ENCODE peak calls at places on chromosomes 11 and 22, in eight cellular contexts. C, S, K, M, O, J, I and X are unnamed samples.

GRCh38 chr11:12007769-12008737 is at the start of gene DKK3:
- DNase-seq in C (peak), K (no peak), J (no peak), I (no peak), M (no peak), O (no peak), S (no peak), X (peak)

GRCh38 chr22:21448627-21449416 is 18.4 kb upstream of the TMEM191C start:
- DNase-seq in K (no peak), M (no peak), I (no peak), C (no peak), S (peak), O (no peak), J (no peak), X (no peak)

GRCh38 chr11:3796796-3797328 is 492 bp downstream of the NUP98 start:
- DNase-seq in S (no peak), C (no peak), O (peak), J (no peak), K (no peak), M (no peak), I (no peak), X (peak)

GRCh38 chr22:47067331-47067890 is 305.0 kb downstream of the TBC1D22A start:
- DNase-seq in I (no peak), J (no peak), M (no peak), O (no peak), K (no peak), S (no peak), C (no peak), X (no peak)

GRCh38 chr11:126082251-126083109 is 19.8 kb upstream of the CDON start:
- DNase-seq in I (peak), C (peak), K (no peak), M (no peak), J (no peak), O (no peak), S (no peak), X (peak)

GRCh38 chr22:38490915-38491314 is 15.2 kb downstream of the DDX17 start:
- DNase-seq in C (peak), S (no peak), O (no peak), K (peak), I (no peak), M (no peak), J (peak), X (no peak)

GRCh38 chr11:69051381-69052342 is 2.9 kb downstream of the TPCN2 start:
- DNase-seq in J (no peak), O (no peak), K (no peak), I (no peak), M (no peak), C (peak), S (no peak), X (no peak)

GRCh38 chr22:39277135-39277607 is 32.4 kb upstream of the PDGFB start:
- DNase-seq in M (no peak), J (peak), C (no peak), O (peak), S (no peak), I (no peak), K (no peak), X (no peak)

GRCh38 chr11:74465291-74465708 is 2.0 kb downstream of the KCNE3 start:
- DNase-seq in S (no peak), C (no peak), I (no peak), M (no peak), J (no peak), K (peak), O (no peak), X (no peak)

GRCh38 chr11:66745356-66746235 is 16.6 kb upstream of the SPTBN2 start:
- DNase-seq in J (no peak), K (no peak), M (peak), S (peak), C (no peak), O (no peak), I (no peak), X (peak)

GRCh38 chr11:34075178-34075820 is 23.8 kb downstream of the CAPRIN1 start:
- DNase-seq in J (peak), K (no peak), O (peak), S (no peak), I (no peak), C (no peak), M (no peak), X (no peak)

GRCh38 chr11:18749681-18750319 is 23.8 kb upstream of the IGSF22 start:
- DNase-seq in S (no peak), K (peak), O (peak), J (peak), C (peak), I (no peak), M (no peak), X (no peak)

GRCh38 chr22:37483594-37484114 is 2.5 kb downstream of the MFNG start:
- DNase-seq in S (no peak), K (peak), J (no peak), C (no peak), I (no peak), M (no peak), O (no peak), X (no peak)

GRCh38 chr11:693887-694562 is 997 bp downstream of the DEAF1 start:
- DNase-seq in C (no peak), S (no peak), K (no peak), M (no peak), J (no peak), O (no peak), I (no peak), X (no peak)

GRCh38 chr11:24635588-24636290 is 138.9 kb downstream of the LUZP2 start:
- DNase-seq in M (no peak), S (no peak), C (no peak), K (peak), I (no peak), J (no peak), O (peak), X (no peak)

GRCh38 chr22:20567993-20568417 is 60.6 kb downstream of the MED15 start:
- DNase-seq in J (peak), I (no peak), K (no peak), O (peak), M (no peak), S (no peak), C (no peak), X (no peak)

GRCh38 chr11:58567889-58568512 is 7.7 kb downstream of the LPXN start:
- DNase-seq in S (peak), K (peak), I (no peak), J (peak), O (peak), M (peak), C (peak), X (peak)

GRCh38 chr11:33557201-33557600 is 143.4 kb downstream of the C11orf91 start:
- DNase-seq in J (peak), M (no peak), C (no peak), I (no peak), K (no peak), O (peak), S (no peak), X (no peak)

GRCh38 chr11:69400769-69401590 is 80.5 kb upstream of the LINC01488 start:
- DNase-seq in C (no peak), S (no peak), O (no peak), K (no peak), M (no peak), J (no peak), I (no peak), X (no peak)

GRCh38 chr11:14974021-14974698 is 2.0 kb upstream of the CALCA start:
- DNase-seq in C (no peak), M (peak), I (no peak), J (no peak), O (no peak), K (no peak), S (no peak), X (no peak)

GRCh38 chr11:96137357-96137756 is 205.6 kb downstream of the MAML2 start:
- DNase-seq in I (no peak), O (no peak), K (no peak), C (no peak), J (no peak), M (no peak), S (no peak), X (no peak)

GRCh38 chr11:130738618-130739017 is 177.7 kb downstream of the SNX19 start:
- DNase-seq in S (no peak), O (no peak), I (no peak), C (no peak), J (peak), K (no peak), M (no peak), X (no peak)